ENCODE peak calls at places on chromosomes 12 and 14, in four cellular contexts. C, B, N and I are unnamed samples.

GRCh38 chr12:66493841-66494240 is 185.0 kb downstream of the GRIP1 start:
- DNase-seq in B (no peak), C (no peak), N (no peak), I (no peak)

GRCh38 chr12:124927325-124928094 is 13.1 kb upstream of the UBC start:
- DNase-seq in N (peak; percentile 94), C (no peak), B (no peak), I (no peak)

GRCh38 chr14:69531135-69531534 is 43.5 kb downstream of the CCDC177 start:
- DNase-seq in B (no peak), N (no peak), C (no peak), I (no peak)

GRCh38 chr12:70603044-70603443 is 34.2 kb downstream of the PTPRB start:
- DNase-seq in C (no peak), B (no peak), N (no peak), I (no peak)

GRCh38 chr12:94845110-94845509 is 158.4 kb downstream of the NDUFA12 start:
- DNase-seq in N (no peak), B (no peak), C (no peak), I (no peak)

GRCh38 chr12:4267904-4268548 is 5.5 kb upstream of the CCND2 start:
- DNase-seq in B (no peak), C (no peak), N (no peak), I (no peak)

GRCh38 chr12:43540474-43540873 is 11.5 kb downstream of the ADAMTS20 start:
- DNase-seq in N (no peak), C (no peak), B (no peak), I (no peak)

GRCh38 chr14:66038214-66038977 is 447.8 kb upstream of the CCDC196 start:
- DNase-seq in C (no peak), B (no peak), N (no peak), I (peak; percentile 56)

GRCh38 chr12:132771126-132771838 is 9.7 kb upstream of the ANKLE2 start:
- DNase-seq in B (no peak), C (no peak), N (peak; percentile 91), I (no peak)

GRCh38 chr12:11724888-11725310 is 75.4 kb downstream of the ETV6 start:
- DNase-seq in B (no peak), N (no peak), C (no peak), I (no peak)

GRCh38 chr14:90970167-90970600 is 90.3 kb downstream of the RPS6KA5 start:
- DNase-seq in N (peak; percentile 40), C (no peak), B (no peak), I (no peak)

GRCh38 chr12:70648831-70649230 is 11.6 kb upstream of the PTPRB start:
- DNase-seq in N (no peak), C (no peak), B (no peak), I (peak; percentile 38)

GRCh38 chr12:2053675-2054070 is 886 bp downstream of the CACNA1C start:
- DNase-seq in N (no peak), C (no peak), B (no peak), I (no peak)

GRCh38 chr12:10668526-10668925 is 5.3 kb downstream of the STYK1 start:
- DNase-seq in B (no peak), N (no peak), C (no peak), I (no peak)

GRCh38 chr12:49985981-49986380 is 13.2 kb downstream of the AQP6 start:
- DNase-seq in C (no peak), N (no peak), B (no peak), I (no peak)

GRCh38 chr14:93137864-93138263 is 22.1 kb upstream of the ITPK1 start:
- DNase-seq in B (no peak), N (no peak), C (no peak), I (no peak)

GRCh38 chr12:8662592-8662991 is at the start of gene MFAP5:
- DNase-seq in N (no peak), C (no peak), B (no peak), I (no peak)

GRCh38 chr12:9701380-9702154 is 31.3 kb downstream of the CLECL1 start:
- DNase-seq in B (no peak), C (no peak), N (no peak), I (no peak)

GRCh38 chr12:104998423-104999346 is 12.6 kb downstream of the NOPCHAP1 start:
- DNase-seq in C (no peak), B (no peak), N (no peak), I (no peak)

GRCh38 chr12:112380663-112381420 is 1.4 kb downstream of the HECTD4 start:
- DNase-seq in C (no peak), B (no peak), N (no peak), I (no peak)

GRCh38 chr12:89695100-89695499 is 13.5 kb downstream of the ATP2B1 start:
- DNase-seq in B (no peak), C (no peak), N (no peak), I (peak; percentile 41)

GRCh38 chr12:30329281-30329680 is 366.4 kb downstream of the IPO8 start:
- DNase-seq in C (no peak), N (no peak), B (no peak), I (no peak)

DNA sequence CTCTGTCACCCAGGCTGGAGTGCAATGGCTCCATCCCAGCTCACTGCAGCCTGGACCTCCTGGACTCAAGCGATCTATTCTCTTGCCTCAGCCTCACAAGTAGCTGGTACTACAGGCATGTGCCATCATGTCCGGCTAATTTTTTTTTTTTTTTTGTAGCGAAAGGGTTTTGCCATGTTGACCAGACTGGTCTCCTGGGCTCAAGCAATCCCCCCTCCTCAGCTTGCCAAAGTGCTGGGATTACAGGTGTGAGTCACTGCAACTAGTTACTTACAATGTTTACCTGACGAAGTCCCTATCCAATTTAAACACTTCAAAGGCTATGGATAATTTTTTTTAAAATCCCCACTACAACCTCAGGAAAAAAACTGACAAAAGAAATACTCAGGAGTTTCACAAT is 1.8 kb downstream of the KRR1 start:
- DNase-seq in N (no peak), C (no peak), B (no peak), I (no peak)
- H3K4me3 ChIP-seq in N (peak overlapping the region; percentile 82), C (peak overlapping the region; percentile 71), B (peak overlapping the region; percentile 84), I (no peak overlapping the region)

GRCh38 chr12:21774358-21775129 is at the start of gene KCNJ8:
- DNase-seq in B (no peak), C (no peak), N (no peak), I (no peak)

GRCh38 chr12:21776242-21776641 is 1.7 kb upstream of the KCNJ8 start:
- DNase-seq in B (no peak), C (no peak), N (no peak), I (no peak)

GRCh38 chr12:21773263-21773741 is 1.2 kb downstream of the KCNJ8 start:
- DNase-seq in C (no peak), N (no peak), B (no peak), I (no peak)

GRCh38 chr12:21773799-21774198 is 707 bp downstream of the KCNJ8 start:
- DNase-seq in C (no peak), N (no peak), B (no peak), I (no peak)

DNA sequence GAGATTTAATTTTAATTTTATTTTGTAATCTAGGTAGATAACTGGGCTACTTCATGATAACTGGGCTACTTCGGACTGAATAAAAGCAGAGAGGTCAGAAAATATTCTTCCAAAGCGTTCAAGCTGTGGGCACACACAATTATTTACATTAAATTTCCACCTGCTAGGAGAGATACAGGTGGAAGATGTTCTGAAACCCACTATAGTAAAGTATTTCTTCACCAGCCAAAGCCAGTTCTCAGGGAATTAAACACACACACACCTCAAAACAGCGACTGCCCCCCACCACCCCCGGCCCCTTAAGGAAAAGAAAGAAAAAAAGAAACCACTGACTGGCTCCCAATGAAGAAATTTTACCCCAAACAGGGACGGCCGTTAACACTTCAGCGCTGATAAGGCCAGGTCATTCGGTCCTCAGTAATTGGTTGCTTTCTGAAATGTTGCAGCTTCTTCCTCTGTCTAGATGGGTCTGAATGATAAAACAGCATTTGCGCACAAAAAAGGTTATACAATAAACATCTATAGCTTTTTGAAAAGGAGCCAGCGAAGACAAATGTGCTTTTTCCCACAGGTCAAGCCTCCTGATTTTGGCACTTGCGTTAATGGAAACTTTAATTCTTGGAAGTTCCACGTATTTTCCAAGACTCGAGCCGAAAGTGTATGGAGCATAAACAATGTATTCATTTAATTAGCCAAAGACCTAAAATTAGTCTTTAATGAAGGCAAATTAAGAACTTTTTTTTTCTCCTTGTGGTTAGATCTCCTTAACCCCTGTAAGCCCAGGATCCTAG is 819 bp upstream of the KCNJ8 start:
- DNase-seq in B (no peak), N (no peak), C (no peak), I (no peak)
- H3K4me3 ChIP-seq in B (no peak overlapping the region), N (no peak overlapping the region), C (peak overlapping the region; percentile 73), I (peak overlapping the region; percentile 54)

DNA sequence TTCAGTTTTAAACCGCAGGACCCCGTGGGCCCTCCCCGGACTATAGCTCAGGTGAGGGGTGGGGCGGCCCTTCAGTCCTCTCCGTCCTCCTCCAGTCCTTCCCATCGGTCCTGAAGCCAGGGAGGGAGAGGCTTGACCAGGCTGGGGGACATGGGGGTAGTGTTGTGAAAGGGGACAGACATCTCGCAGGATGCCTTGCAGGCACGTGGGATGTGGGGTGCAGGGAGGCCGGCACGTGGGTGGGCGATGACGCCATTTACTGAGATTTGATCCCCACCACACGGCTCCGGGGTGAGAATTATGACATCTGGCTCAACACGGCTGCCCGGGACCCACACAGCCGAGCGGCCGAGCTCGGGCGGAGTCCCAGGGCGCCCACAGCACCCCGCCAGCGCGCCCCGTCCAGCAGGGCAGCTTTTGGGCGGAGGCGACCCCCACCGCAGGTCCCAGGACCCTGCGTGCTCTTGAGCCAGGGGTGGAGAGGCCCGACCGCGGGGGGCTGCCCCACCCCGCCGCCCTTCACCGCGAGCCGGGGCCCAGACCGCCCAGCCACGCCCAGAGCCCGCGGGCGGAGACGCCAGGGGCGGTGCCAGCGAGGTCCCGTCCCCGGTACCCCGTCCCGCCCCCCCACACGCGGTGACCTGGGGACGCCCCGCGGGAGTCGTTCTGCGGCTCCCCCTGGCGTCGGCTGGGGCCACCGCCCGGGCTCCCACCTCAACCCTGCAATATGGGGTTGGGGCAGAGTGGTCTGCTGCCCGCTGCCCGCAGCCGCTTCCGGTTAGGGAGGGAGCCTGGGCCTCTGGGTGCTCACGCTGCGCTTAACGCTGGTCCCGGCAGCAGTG is 3.3 kb upstream of the EXOC3L4 start:
- DNase-seq in N (peak; percentile 79), B (no peak), C (no peak), I (no peak)
- H3K4me3 ChIP-seq in N (peak overlapping the region; percentile 50), B (peak overlapping the region; percentile 42), C (peak overlapping the region; percentile 77), I (peak overlapping the region; percentile 36)

GRCh38 chr14:61267336-61267735 is 13.8 kb downstream of the TMEM30B start:
- DNase-seq in B (no peak), C (no peak), N (no peak), I (no peak)

GRCh38 chr14:61268797-61269196 is 12.3 kb downstream of the TMEM30B start:
- DNase-seq in N (no peak), C (no peak), B (no peak), I (no peak)

GRCh38 chr14:61264022-61264571 is 17.0 kb downstream of the TMEM30B start:
- DNase-seq in N (no peak), B (no peak), C (no peak), I (no peak)

GRCh38 chr14:61264699-61265098 is 16.4 kb downstream of the TMEM30B start:
- DNase-seq in N (no peak), C (no peak), B (no peak), I (no peak)

DNA sequence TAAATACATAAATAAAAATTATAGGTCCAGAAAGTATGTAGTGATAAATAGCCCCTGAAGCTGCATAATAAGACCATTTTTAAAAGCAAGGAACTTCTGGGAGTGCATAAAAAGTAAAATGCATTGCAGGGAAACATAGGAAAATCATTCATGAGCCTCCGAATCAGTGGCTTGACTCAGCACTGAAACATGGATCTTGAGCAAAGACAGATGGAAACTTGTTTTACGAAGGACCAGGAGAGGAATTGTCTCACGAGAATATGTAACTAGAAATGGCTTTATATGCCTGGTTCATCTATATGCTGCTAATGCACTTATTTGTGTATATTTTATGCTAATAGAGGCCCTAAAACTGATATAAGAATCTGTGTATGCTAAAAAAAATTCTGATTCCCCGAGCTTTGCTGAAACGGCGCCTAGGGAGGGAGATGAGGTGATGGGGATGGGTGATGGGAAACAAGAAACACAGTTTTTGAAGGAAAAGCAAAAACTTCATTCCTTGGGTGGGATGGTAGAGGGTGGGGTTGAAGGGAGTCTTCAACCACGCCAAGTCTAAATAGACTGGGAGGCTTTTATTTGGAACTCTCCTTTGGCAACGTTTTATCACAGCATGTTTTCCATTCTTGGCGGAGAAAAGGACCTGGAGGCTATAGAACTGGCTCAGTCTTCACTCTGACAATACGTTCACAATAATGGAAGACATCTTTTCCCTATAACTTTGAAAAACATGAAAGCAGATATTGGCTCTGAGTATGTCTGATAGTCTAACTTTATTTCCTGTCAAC is 14.5 kb downstream of the TMEM30B start:
- DNase-seq in N (no peak), B (no peak), C (no peak), I (no peak)
- H3K4me3 ChIP-seq in N (no peak overlapping the region), B (no peak overlapping the region), C (no peak overlapping the region), I (no peak overlapping the region)